ENCODE peak calls at places on chromosome 11, in seven cellular contexts. Z is A673; W is lower lobe of right lung; O is ovary; Y is GM23338; Q is mesendoderm; H is CD8-positive, alpha-beta T cell. R is an unnamed sample. For H3K4me1, the result is how much of the 10 kb centered on the place peaks cover.

GRCh38 chr11:116284930-116285329 is 487.9 kb downstream of the BUD13 start:
- DNase-seq in Z (no peak), W (no peak), O (no peak), Y (no peak), Q (no peak), H (no peak), R (no peak)

GRCh38 chr11:134440851-134441645 is 29.0 kb upstream of the B3GAT1 start:
- DNase-seq in Z (no peak), W (no peak), O (no peak), Y (no peak), Q (no peak), H (no peak), R (peak)

GRCh38 chr11:104352036-104352435 is 188.1 kb upstream of the PDGFD start:
- DNase-seq in Z (no peak), W (no peak), O (no peak), Y (no peak), Q (no peak), H (no peak), R (no peak)

GRCh38 chr11:16148301-16148787 is 208.0 kb downstream of the SOX6 start:
- DNase-seq in Z (peak), W (no peak), O (no peak), Y (no peak), Q (no peak), H (no peak), R (no peak)

GRCh38 chr11:72174299-72175070 is 17.5 kb upstream of the FOLR1 start:
- DNase-seq in Z (no peak), W (no peak), O (no peak), Y (no peak), Q (no peak), H (no peak), R (no peak)

GRCh38 chr11:73633999-73634398 is 12.4 kb upstream of the PLEKHB1 start:
- DNase-seq in Z (no peak), W (no peak), O (no peak), Y (no peak), Q (no peak), H (no peak), R (no peak)

GRCh38 chr11:73159297-73159696 is 17.2 kb upstream of the FCHSD2 start:
- DNase-seq in Z (no peak), W (no peak), O (no peak), Y (no peak), Q (no peak), H (no peak), R (peak)

GRCh38 chr11:2772544-2773031 is 72.8 kb upstream of the KCNQ1OT1 start:
- DNase-seq in Z (no peak), W (peak), O (no peak), Y (no peak), Q (no peak), H (no peak), R (peak)

GRCh38 chr11:10076458-10077141 is 217.4 kb downstream of the SBF2 start:
- DNase-seq in Z (peak), W (no peak), O (peak), Y (peak), Q (peak), H (no peak), R (peak)

GRCh38 chr11:107545101-107545514 is 20.4 kb downstream of the ALKBH8 start:
- DNase-seq in Z (no peak), W (no peak), O (no peak), Y (no peak), Q (no peak), H (no peak), R (no peak)

GRCh38 chr11:102449651-102450570 is 2.7 kb downstream of the TMEM123 start:
- DNase-seq in Z (no peak), W (no peak), O (no peak), Y (no peak), Q (no peak), H (no peak), R (no peak)

GRCh38 chr11:104000798-104001197 is 35.6 kb upstream of the DDI1 start:
- DNase-seq in Z (no peak), W (no peak), O (no peak), Y (no peak), Q (no peak), H (no peak), R (peak)

GRCh38 chr11:12111482-12112149 is 1.2 kb downstream of the MICAL2 start:
- DNase-seq in Z (no peak), W (no peak), O (no peak), Y (peak), Q (no peak), H (no peak), R (peak)

GRCh38 chr11:102422817-102423725 is 29.5 kb downstream of the TMEM123 start:
- DNase-seq in Z (no peak), W (no peak), O (no peak), Y (no peak), Q (no peak), H (no peak), R (no peak)

GRCh38 chr11:114315749-114316368 is 19.7 kb downstream of the NNMT start:
- DNase-seq in Z (no peak), W (peak), O (no peak), Y (peak), Q (peak), H (no peak), R (no peak)

GRCh38 chr11:70184396-70184795 is 18.7 kb upstream of the FADD start:
- DNase-seq in Z (no peak), W (no peak), O (no peak), Y (no peak), Q (no peak), H (no peak), R (no peak)

GRCh38 chr11:121714356-121714755 is 261.6 kb upstream of the SORL1-AS1 start:
- DNase-seq in Z (no peak), W (no peak), O (no peak), Y (no peak), Q (no peak), H (no peak), R (no peak)

GRCh38 chr11:108970221-108970991 is 305.5 kb downstream of the DDX10 start:
- DNase-seq in Z (no peak), W (no peak), O (no peak), Y (no peak), Q (peak), H (no peak), R (no peak)

GRCh38 chr11:20668844-20669832 is at the start of gene NELL1:
- DNase-seq in Z (peak), W (no peak), O (no peak), Y (peak), Q (peak), H (no peak), R (no peak)

GRCh38 chr11:82988936-82989627 is 82.6 kb downstream of the RAB30 start:
- DNase-seq in Z (no peak), W (no peak), O (no peak), Y (no peak), Q (no peak), H (no peak), R (no peak)

GRCh38 chr11:12272821-12273617 is 104.4 kb upstream of the PARVA start:
- DNase-seq in Z (no peak), W (no peak), O (no peak), Y (no peak), Q (no peak), H (no peak), R (peak)

GRCh38 chr11:117444256-117445096 is 116.8 kb downstream of the CEP164 start:
- DNase-seq in Z (no peak), W (no peak), O (no peak), Y (no peak), Q (no peak), H (no peak), R (peak)

GRCh38 chr11:56066980-56067379 is 26.1 kb upstream of the OR8I2 start:
- DNase-seq in Z (no peak), W (no peak), O (no peak), Y (no peak), Q (no peak), H (no peak), R (no peak)

GRCh38 chr11:78647986-78648875 is 73.6 kb upstream of the NARS2 start:
- DNase-seq in Z (no peak), W (no peak), O (no peak), Y (no peak), Q (peak), H (no peak), R (no peak)

GRCh38 chr11:18720811-18721575 is 5.0 kb downstream of the IGSF22 start:
- DNase-seq in Z (peak), W (peak), O (peak), Y (peak), Q (peak), H (peak), R (peak)

DNA sequence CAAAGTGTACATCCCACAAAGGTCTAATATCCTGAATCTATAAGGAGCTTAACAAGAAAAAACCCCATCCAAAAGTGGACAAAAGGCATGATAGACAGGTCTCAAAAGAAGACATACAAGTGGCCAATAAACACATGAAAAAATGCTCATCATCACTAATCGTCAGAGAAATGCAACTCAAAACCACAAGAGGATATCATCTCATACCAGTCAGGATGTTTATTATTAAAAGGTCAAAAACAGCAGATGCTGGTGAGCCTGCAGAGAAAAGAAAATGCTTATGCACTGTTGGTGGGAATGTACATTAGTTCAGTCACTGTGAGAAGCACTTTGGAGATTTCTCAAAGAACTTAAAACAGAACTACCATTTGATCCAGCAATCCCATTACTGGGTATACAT is 12.7 kb downstream of the LGALS12 start:
- DNase-seq in Z (no peak), W (no peak), O (no peak), Y (no peak), Q (no peak), H (no peak), R (no peak)
- H3K27ac ChIP-seq in Z (no peak), W (no peak), O (no peak), Y (no peak), Q (no peak), H (no peak), R (no peak)

DNA sequence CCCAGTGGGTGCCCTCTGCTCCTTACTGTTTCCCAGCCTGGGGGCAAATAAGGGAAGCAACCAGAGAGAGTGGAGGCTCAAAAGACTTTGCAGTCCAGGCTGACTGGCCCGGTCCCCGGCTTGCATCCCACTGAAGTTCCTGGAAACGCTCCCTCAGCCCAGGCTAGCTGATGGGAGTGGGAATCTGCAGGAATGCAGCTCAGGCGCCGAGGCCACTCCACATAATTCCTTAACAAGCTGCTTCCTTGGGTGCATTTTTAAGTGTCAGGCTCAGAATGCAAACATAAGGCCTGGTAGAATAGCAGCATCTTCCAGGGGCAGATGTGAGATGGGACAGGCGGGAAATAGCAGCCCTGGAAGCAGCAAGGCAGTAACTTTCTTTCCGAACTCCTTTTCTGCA is 39.1 kb downstream of the RPL27A start:
- DNase-seq in Z (no peak), W (no peak), O (no peak), Y (no peak), Q (peak), H (no peak), R (no peak)
- H3K4me1 ChIP-seq in Z (under half), W (half or more), O (half or more), Y (under half), Q (under half), H (under half), R (under half)

GRCh38 chr11:61350336-61350735 is 11.3 kb downstream of the CYB561A3 start:
- DNase-seq in Z (no peak), W (no peak), O (peak), Y (no peak), Q (no peak), H (no peak), R (peak)
- H3K27ac ChIP-seq in Z (no peak), W (no peak), O (no peak), Y (no peak), Q (no peak), H (no peak), R (no peak)

GRCh38 chr11:66068923-66069714 is 953 bp upstream of the PACS1 start:
- DNase-seq in Z (peak), W (no peak), O (peak), Y (peak), Q (peak), H (no peak), R (peak)
- H3K4me1 ChIP-seq in Z (under half), W (under half), O (under half), Y (under half), Q (under half), H (under half), R (under half)

GRCh38 chr11:131536159-131536558 is 165.7 kb downstream of the NTM start:
- DNase-seq in Z (no peak), W (no peak), O (no peak), Y (no peak), Q (no peak), H (no peak), R (no peak)
- H3K27ac ChIP-seq in Z (no peak), W (no peak), O (no peak), Y (no peak), Q (no peak), H (no peak), R (no peak)

GRCh38 chr11:63839508-63840355 is 822 bp downstream of the MARK2 start:
- DNase-seq in Z (no peak), W (peak), O (no peak), Y (peak), Q (no peak), H (peak), R (peak)

GRCh38 chr11:63840356-63841060 is 1.6 kb downstream of the MARK2 start:
- DNase-seq in Z (no peak), W (no peak), O (no peak), Y (no peak), Q (no peak), H (no peak), R (no peak)

GRCh38 chr11:63838682-63839507 is at the start of gene MARK2:
- DNase-seq in Z (peak), W (peak), O (peak), Y (peak), Q (peak), H (peak), R (peak)

GRCh38 chr11:63843042-63843441 is 4.1 kb downstream of the MARK2 start:
- DNase-seq in Z (no peak), W (no peak), O (peak), Y (no peak), Q (no peak), H (no peak), R (no peak)

DNA sequence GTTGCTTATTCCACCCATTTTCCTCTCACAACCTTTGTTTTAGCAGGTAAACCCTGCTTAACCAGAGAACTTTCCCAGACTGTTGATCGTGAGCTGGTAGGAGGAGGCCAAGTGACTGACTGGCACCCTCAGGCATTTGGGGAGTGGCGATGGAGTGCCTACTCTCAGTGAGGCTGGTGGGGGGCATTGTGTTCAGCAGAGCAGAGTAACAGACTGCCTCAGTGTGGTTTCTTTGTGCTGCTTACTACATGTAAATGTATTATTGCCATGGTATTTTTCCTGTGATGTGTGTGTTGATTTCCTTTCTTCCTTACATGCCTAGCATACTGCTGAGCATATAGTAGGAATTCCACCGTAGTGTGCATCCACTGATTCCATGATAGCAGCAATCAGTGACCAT is 2.6 kb downstream of the MARK2 start:
- DNase-seq in Z (peak), W (peak), O (no peak), Y (peak), Q (peak), H (no peak), R (no peak)
- H3K4me1 ChIP-seq in Z (under half), W (half or more), O (under half), Y (half or more), Q (under half), H (half or more), R (under half)

DNA sequence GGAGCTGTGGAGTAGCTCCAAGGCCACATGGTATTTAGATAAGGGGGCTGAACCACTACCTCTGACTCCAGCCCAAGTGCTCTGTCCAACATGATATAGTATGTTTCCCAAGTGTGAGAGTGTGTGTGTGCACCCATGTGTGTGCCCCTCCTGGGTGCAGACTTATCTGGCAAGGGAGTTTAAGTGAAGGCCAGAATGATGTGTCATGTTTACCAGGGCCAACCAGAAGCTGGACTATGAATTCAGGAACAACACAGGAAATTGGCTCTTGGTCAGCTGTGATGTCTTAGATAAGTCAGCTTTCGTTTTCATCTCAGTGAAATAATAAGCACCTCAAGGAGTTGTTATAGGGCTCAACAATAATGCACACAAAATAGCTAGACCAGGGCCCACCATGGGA is 121.1 kb downstream of the ME3 start:
- DNase-seq in Z (peak), W (no peak), O (no peak), Y (no peak), Q (peak), H (no peak), R (no peak)
- H3K27ac ChIP-seq in Z (no peak), W (peak), O (no peak), Y (no peak), Q (peak), H (no peak), R (no peak)

R was measured in aorta.